ENCODE peak calls at places on chromosomes 12 and 14, in nine cellular contexts. F is stimulated activated CD4-positive, alpha-beta T cell treated with anti-CD3 and anti-CD28 coated beads, TNF-alpha, amount 100 ng/mL, for 24 hours; M is activated naive CD8-positive, alpha-beta T cell treated with anti-CD3 and anti-CD28 coated beads, Interleukin-2, amount 50 U/mL, for 24 hours; S is cardiac muscle cell; T is C1 segment of cervical spinal cord; Q is aorta; L is sigmoid colon; Y is stimulated activated CD8-positive, alpha-beta memory T cell treated with anti-CD3 and anti-CD28 coated beads, Interleukin-7, amount 100 ng/mL, for 1 hour; B is GF-D8. N is an unnamed sample.

GRCh38 chr12:123013185-123014095 is 33.0 kb downstream of the ARL6IP4 start:
- DNase-seq in F (no peak), M (no peak), S (no peak), T (peak), Q (no peak), L (no peak), Y (no peak), B (no peak), N (no peak)

GRCh38 chr12:132998742-132999141 is 12.6 kb downstream of the ZNF26 start:
- DNase-seq in F (no peak), M (no peak), S (no peak), T (no peak), Q (no peak), L (no peak), Y (no peak), B (no peak), N (no peak)

GRCh38 chr14:74141703-74142102 is 56.9 kb downstream of the LIN52 start:
- DNase-seq in F (no peak), M (no peak), S (peak), T (no peak), Q (no peak), L (no peak), Y (no peak), B (no peak), N (no peak)

GRCh38 chr12:12671850-12672660 is 23.9 kb downstream of the GPR19 start:
- DNase-seq in F (no peak), M (no peak), S (peak), T (no peak), Q (no peak), L (no peak), Y (no peak), B (no peak), N (no peak)

GRCh38 chr14:44165286-44165685 is 341.8 kb downstream of the FSCB start:
- DNase-seq in F (no peak), M (no peak), S (peak), T (no peak), Q (no peak), L (no peak), Y (no peak), B (no peak), N (no peak)

GRCh38 chr14:65750906-65751305 is 338.4 kb downstream of the FUT8 start:
- DNase-seq in F (no peak), M (no peak), S (no peak), T (no peak), Q (no peak), L (no peak), Y (no peak), B (no peak), N (no peak)

GRCh38 chr12:40718878-40719372 is 26.7 kb downstream of the CNTN1 start:
- DNase-seq in F (no peak), M (no peak), S (no peak), T (no peak), Q (no peak), L (no peak), Y (no peak), B (no peak), N (no peak)

GRCh38 chr14:90397401-90398314 is 829 bp downstream of the CALM1 start:
- DNase-seq in F (peak), M (peak), S (peak), T (peak), Q (peak), L (peak), Y (peak), B (peak), N (peak)

GRCh38 chr12:527241-527640 is 67.5 kb downstream of the B4GALNT3 start:
- DNase-seq in F (no peak), M (no peak), S (no peak), T (no peak), Q (no peak), L (no peak), Y (no peak), B (no peak), N (no peak)